ENCODE peak calls at places on chromosome 15, in four cellular contexts. Q is RWPE2, J is lung, G is PC-9. S is an unnamed sample.

GRCh38 chr15:57862761-57863160 is 156.2 kb downstream of the POLR2M start:
- DNase-seq in J (no peak), G (no peak), Q (no peak), S (no peak)

GRCh38 chr15:43799209-43799944 is 643 bp downstream of the SERINC4 start:
- DNase-seq in Q (no peak), J (no peak), G (no peak), S (no peak)

GRCh38 chr15:73476704-73477216 is 33.8 kb downstream of the REC114 start:
- DNase-seq in G (no peak), J (no peak), Q (no peak), S (no peak)

GRCh38 chr15:62572797-62573196 is 407.7 kb upstream of the C2CD4B start:
- DNase-seq in J (no peak), Q (no peak), G (no peak), S (no peak)

GRCh38 chr15:79956354-79956939 is 14.5 kb downstream of the BCL2A1 start:
- DNase-seq in J (no peak), G (no peak), Q (no peak), S (no peak)

GRCh38 chr15:59923508-59923907 is 80.6 kb upstream of the FOXB1 start:
- DNase-seq in G (no peak), Q (no peak), J (no peak), S (no peak)

GRCh38 chr15:39578851-39579486 is 1.9 kb upstream of the THBS1 start:
- DNase-seq in J (no peak), Q (no peak), G (no peak), S (no peak)

GRCh38 chr15:29959384-29960137 is 123.2 kb upstream of the GOLGA8J start:
- DNase-seq in G (no peak), J (no peak), Q (no peak), S (no peak)

GRCh38 chr15:77959094-77959879 is 118.2 kb downstream of the TBC1D2B start:
- DNase-seq in Q (peak), J (peak), G (peak), S (peak)

GRCh38 chr15:90855139-90855538 is 13.2 kb upstream of the FURIN start:
- DNase-seq in Q (no peak), G (no peak), J (no peak), S (no peak)

GRCh38 chr15:75836953-75837321 is 6.3 kb upstream of the UBE2Q2 start:
- DNase-seq in J (no peak), G (no peak), Q (no peak), S (peak)

GRCh38 chr15:59191855-59192237 is 14.8 kb upstream of the LDHAL6B start:
- DNase-seq in G (peak), Q (peak), J (no peak), S (peak)

GRCh38 chr15:74870496-74871213 is 2.5 kb downstream of the SCAMP2 start:
- DNase-seq in Q (no peak), G (peak), J (no peak), S (peak)

GRCh38 chr15:90232941-90233700 is 620 bp downstream of the CIB1 start:
- DNase-seq in G (peak), Q (peak), J (peak), S (peak)

GRCh38 chr15:52379395-52380111 is 83.9 kb upstream of the MYO5C start:
- DNase-seq in Q (no peak), J (no peak), G (no peak), S (no peak)

GRCh38 chr15:65421360-65422215 is 1.2 kb downstream of the IGDCC4 start:
- DNase-seq in G (no peak), Q (peak), J (no peak), S (no peak)

GRCh38 chr15:25620466-25620865 is 181.6 kb upstream of the UBE3A start:
- DNase-seq in Q (no peak), G (no peak), J (no peak), S (no peak)

GRCh38 chr15:78265752-78266224 is 1.4 kb downstream of the DNAJA4 start:
- DNase-seq in Q (no peak), J (no peak), G (no peak), S (peak)

GRCh38 chr15:74866090-74866489 is 7.1 kb downstream of the SCAMP2 start:
- DNase-seq in Q (no peak), J (no peak), G (peak), S (peak)

GRCh38 chr15:48029656-48030055 is 91.1 kb upstream of the SLC24A5 start:
- DNase-seq in Q (no peak), G (no peak), J (no peak), S (no peak)

GRCh38 chr15:98077186-98077585 is 116.7 kb downstream of the ARRDC4 start:
- DNase-seq in G (no peak), Q (no peak), J (no peak), S (peak)

GRCh38 chr15:56524915-56525314 is 60.0 kb upstream of the MNS1 start:
- DNase-seq in Q (no peak), J (no peak), G (no peak), S (no peak)

GRCh38 chr15:82951472-82952155 is 906 bp downstream of the HOMER2 start:
- DNase-seq in Q (no peak), J (no peak), G (no peak), S (peak)

GRCh38 chr15:77905301-77905920 is 172.1 kb downstream of the TBC1D2B start:
- DNase-seq in G (no peak), J (no peak), Q (peak), S (no peak)

GRCh38 chr15:90101130-90101968 is 919 bp downstream of the IDH2 start:
- DNase-seq in J (peak), G (no peak), Q (no peak), S (no peak)

GRCh38 chr15:25766421-25766820 is 96.7 kb downstream of the ATP10A start:
- DNase-seq in G (no peak), J (no peak), Q (no peak), S (no peak)

GRCh38 chr15:78878356-78878755 is 5.7 kb downstream of the MORF4L1 start:
- DNase-seq in Q (no peak), G (no peak), J (no peak), S (no peak)

GRCh38 chr15:76684002-76684401 is 221.1 kb downstream of the SCAPER start:
- DNase-seq in Q (no peak), J (no peak), G (no peak), S (no peak)

GRCh38 chr15:81280696-81281095 is 43.2 kb downstream of the STARD5 start:
- DNase-seq in Q (peak), J (no peak), G (no peak), S (no peak)

GRCh38 chr15:92000709-92001108 is 147.2 kb downstream of the SLCO3A1 start:
- DNase-seq in G (no peak), J (no peak), Q (no peak), S (no peak)

GRCh38 chr15:70533931-70534742 is 229.2 kb downstream of the UACA start:
- DNase-seq in G (no peak), J (no peak), Q (no peak), S (no peak)

GRCh38 chr15:26620528-26620927 is 152.3 kb downstream of the GABRB3 start:
- DNase-seq in Q (no peak), J (no peak), G (no peak), S (no peak)

GRCh38 chr15:55820043-55820442 is 77.1 kb upstream of the PRTG start:
- DNase-seq in G (no peak), Q (no peak), J (no peak), S (no peak)

GRCh38 chr15:76501726-76502125 is 165.2 kb downstream of the ISL2 start:
- DNase-seq in G (no peak), Q (no peak), J (no peak), S (no peak)

GRCh38 chr15:51736646-51737537 is 563 bp downstream of the LYSMD2 start:
- DNase-seq in J (peak), Q (no peak), G (no peak), S (peak)

GRCh38 chr15:35728176-35728938 is 182.4 kb upstream of the DPH6 start:
- DNase-seq in Q (no peak), J (no peak), G (peak), S (no peak)
- H3K27ac ChIP-seq in Q (no peak), J (no peak), G (peak), S (no peak)

GRCh38 chr15:89003865-89004725 is 84.2 kb upstream of the ABHD2 start:
- DNase-seq in Q (no peak), J (no peak), G (no peak), S (no peak)
- TF ChIP-seq CTCF in Q (peak), J (no peak), G (no peak), S (no peak)

GRCh38 chr15:68112711-68113110 is 58.6 kb downstream of the PIAS1 start:
- DNase-seq in J (no peak), G (no peak), Q (no peak), S (no peak)

GRCh38 chr15:68106656-68107055 is 52.5 kb downstream of the PIAS1 start:
- DNase-seq in G (no peak), Q (no peak), J (no peak), S (no peak)

GRCh38 chr15:68103603-68104002 is 49.5 kb downstream of the PIAS1 start:
- DNase-seq in J (no peak), Q (no peak), G (no peak), S (no peak)

DNA sequence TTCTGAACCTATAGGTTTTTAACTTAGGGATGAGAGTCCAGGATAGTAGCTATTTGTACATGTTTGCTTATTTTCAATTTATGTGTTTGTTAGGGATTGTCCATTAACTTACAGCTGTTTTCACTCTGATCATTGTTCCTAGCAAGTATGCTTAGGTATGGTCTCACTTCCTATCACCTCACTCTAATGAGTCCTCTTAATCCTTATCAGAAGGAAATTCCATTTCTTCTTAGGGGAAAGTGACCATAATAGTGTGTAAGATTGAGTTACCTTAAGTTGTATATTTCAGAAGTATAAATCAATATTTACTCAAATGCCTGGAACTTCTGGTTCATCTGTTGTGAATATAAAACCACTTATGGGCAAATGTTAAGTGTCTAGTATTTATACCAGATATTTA is 53.0 kb downstream of the PIAS1 start:
- DNase-seq in J (no peak), Q (no peak), G (no peak), S (no peak)
- H3K27ac ChIP-seq in J (no peak), Q (no peak), G (no peak), S (no peak)

GRCh38 chr15:69074011-69074842 is 59.7 kb downstream of the NOX5 start:
- DNase-seq in G (peak), J (peak), Q (peak), S (peak)
- TF ChIP-seq CTCF in G (no peak), J (no peak), Q (peak), S (no peak)

GRCh38 chr15:31329640-31330010 is 3.0 kb downstream of the KLF13 start:
- DNase-seq in J (no peak), G (no peak), Q (peak), S (no peak)
- H3K27ac ChIP-seq in J (no peak), G (no peak), Q (peak), S (peak)

DNA sequence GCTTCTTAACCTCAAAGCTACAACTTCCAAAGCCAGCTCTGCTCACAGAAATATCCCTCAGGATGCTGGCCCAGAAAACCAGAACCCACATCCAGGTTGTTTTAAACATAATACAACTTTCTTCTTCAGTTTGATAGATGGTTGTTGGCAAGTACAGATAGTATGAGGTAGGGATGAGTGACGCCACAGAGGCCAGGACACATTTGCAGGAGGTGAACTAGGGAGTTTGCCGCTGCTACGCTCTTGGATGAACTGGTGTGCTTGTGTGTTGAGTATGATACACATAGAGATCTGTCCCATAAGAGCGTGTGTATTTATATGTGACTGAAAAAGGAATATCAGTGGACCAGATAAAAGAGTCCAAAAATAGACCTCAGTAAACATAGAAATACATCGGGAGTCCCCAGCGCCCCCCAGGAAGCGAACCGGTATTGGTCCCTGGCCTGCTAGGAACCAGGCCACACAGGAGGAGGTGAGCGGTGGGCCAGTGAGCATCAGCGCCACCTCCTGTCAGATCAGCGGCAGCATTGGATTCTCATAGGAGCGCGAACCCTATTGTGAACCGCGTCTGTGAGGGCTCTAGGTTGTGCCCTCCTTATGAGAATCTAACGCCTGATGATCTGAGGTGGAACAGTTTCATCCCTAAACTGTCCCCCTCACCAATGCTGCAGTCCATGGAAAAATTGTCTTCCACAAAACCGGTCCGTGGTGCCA is 98.0 kb downstream of the LRRK1 start:
- DNase-seq in Q (peak), G (no peak), J (peak), S (no peak)
- TF ChIP-seq CTCF in Q (peak), G (no peak), J (no peak), S (peak)